ENCODE peak calls at places on chromosomes 2 and 18, in five cellular contexts. L is sigmoid colon, Z is transverse colon, H is ovary, J is A549. F is an unnamed sample.

GRCh38 chr2:157349949-157350510 is 24.4 kb upstream of the ERMN start:
- DNase-seq in L (no peak), Z (no peak), H (no peak), J (no peak), F (no peak)

GRCh38 chr18:12782521-12782920 is 79.7 kb downstream of the PSMG2 start:
- DNase-seq in L (no peak), Z (no peak), H (no peak), J (no peak), F (no peak)

GRCh38 chr2:8119782-8120551 is 561.9 kb upstream of the ID2 start:
- DNase-seq in L (no peak), Z (peak; percentile 27), H (no peak), J (no peak), F (no peak)

GRCh38 chr18:61893304-61893970 is 630 bp upstream of the RNF152 start:
- DNase-seq in L (peak; percentile 71), Z (peak; percentile 55), H (peak; percentile 79), J (peak; percentile 13), F (peak; percentile 91)

GRCh38 chr2:73418343-73418742 is 32.7 kb downstream of the ALMS1 start:
- DNase-seq in L (peak; percentile 88), Z (peak; percentile 31), H (peak; percentile 87), J (no peak), F (no peak)

GRCh38 chr2:239433777-239434396 is 33.1 kb upstream of the HDAC4 start:
- DNase-seq in L (no peak), Z (no peak), H (no peak), J (no peak), F (peak; percentile 14)

GRCh38 chr2:119678021-119678656 is 862 bp upstream of the TMEM177 start:
- DNase-seq in L (no peak), Z (peak; percentile 57), H (no peak), J (no peak), F (no peak)

GRCh38 chr18:22088976-22089375 is 80.4 kb upstream of the GATA6 start:
- DNase-seq in L (no peak), Z (no peak), H (no peak), J (no peak), F (no peak)

GRCh38 chr2:184598313-184599053 is at the start of gene ZNF804A:
- DNase-seq in L (peak; percentile 64), Z (peak; percentile 53), H (peak; percentile 41), J (peak; percentile 12), F (no peak)

GRCh38 chr2:16063955-16064633 is 123.7 kb downstream of the MYCN start:
- DNase-seq in L (no peak), Z (no peak), H (no peak), J (no peak), F (no peak)

GRCh38 chr2:42504364-42505230 is 10.8 kb upstream of the KCNG3 start:
- DNase-seq in L (peak; percentile 37), Z (no peak), H (no peak), J (no peak), F (no peak)
- TF ChIP-seq EP300 in L (no peak), Z (no peak), H (no peak), J (no peak), F (no peak)

DNA sequence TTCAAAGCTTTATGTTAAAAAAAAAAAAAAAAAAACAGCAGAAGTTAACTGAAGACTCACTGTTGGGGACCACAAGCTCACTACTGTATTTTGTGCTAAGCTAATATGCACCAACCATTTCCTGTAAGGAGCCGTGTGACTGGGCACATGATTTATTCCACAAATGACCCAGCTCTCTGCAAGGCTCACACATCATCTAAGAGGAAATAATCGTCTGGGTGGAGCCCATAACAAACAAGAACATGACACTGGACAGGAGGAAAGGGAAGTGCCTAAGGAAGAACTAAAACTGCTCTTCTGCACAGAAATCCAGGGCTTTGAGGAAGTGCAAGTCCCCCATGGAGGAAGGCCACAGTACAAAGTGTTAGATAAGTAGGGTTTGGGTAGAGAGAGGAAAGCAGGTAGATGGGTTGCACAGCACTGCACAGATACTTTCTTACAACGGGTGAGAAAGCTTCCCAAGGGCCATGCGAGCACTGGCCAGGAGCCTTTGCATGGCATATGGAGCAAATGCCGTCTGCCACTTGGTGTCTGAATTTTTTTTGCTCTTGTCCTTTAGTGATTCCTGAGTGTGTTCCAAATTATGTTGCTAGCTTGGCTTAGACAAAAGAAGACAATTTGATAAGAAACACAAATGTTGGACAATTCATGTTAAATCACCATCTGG is 24.5 kb downstream of the NFE2L2 start:
- DNase-seq in L (peak; percentile 67), Z (peak; percentile 62), H (no peak), J (no peak), F (no peak)
- H3K4me1 ChIP-seq in L (no peaks in the 10 kb centered on the region), Z (peaks cover 42% of the 10 kb centered on the region), H (peaks cover 36% of the 10 kb centered on the region), J (peaks cover 81% of the 10 kb centered on the region), F (peaks cover 100% of the 10 kb centered on the region)

DNA sequence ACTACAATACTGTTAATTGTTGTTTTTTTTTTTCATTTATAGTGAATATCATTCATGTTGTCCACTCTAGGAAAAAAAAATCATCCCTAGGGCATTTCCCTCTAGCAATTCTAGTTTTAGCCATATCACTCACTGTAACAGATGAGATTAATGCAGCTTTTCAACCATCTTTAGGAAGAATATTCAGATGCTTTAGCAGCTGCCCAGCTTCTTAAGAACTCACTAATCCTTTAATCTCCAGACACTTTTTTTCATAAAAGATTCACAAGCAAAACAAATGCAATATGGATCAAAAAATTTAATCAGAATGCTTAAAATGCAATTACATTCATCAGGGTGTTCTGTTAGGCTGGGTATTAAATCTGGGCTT is 692.6 kb downstream of the ERBB4 start:
- DNase-seq in L (no peak), Z (no peak), H (no peak), J (no peak), F (no peak)
- H3K27ac ChIP-seq in L (no peak overlapping the region), Z (no peak overlapping the region), H (no peak overlapping the region), J (no peak overlapping the region), F (no peak overlapping the region)

DNA sequence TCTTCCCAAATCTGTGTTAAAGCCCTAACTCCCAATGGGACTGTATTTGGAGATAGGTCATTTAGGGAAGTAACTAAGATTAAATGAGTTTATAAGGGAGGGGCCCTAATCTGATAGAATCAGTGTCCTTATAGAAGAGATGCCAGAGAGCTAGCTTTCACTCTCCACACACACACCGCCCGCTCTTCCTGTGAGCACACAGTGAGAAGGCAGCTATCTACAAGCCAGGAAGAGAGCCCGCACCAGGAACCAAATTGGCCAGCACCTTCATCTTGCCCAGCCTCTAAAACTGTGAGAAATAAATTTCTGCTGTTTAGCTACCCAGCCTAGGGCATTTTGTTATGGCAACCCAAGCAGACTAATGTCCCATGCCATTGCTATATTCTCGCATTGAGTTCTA is 125.2 kb downstream of the RTN4 start:
- DNase-seq in L (no peak), Z (no peak), H (no peak), J (no peak), F (no peak)
- TF ChIP-seq EP300 in L (no peak), Z (no peak), H (no peak), J (no peak), F (no peak)

GRCh38 chr2:237895544-237896506 is 36.4 kb downstream of the RAMP1 start:
- DNase-seq in L (peak; percentile 95), Z (peak; percentile 33), H (peak; percentile 33), J (no peak), F (no peak)
- H3K4me1 ChIP-seq in L (no peaks in the 10 kb centered on the region), Z (peaks cover 18% of the 10 kb centered on the region), H (no peaks in the 10 kb centered on the region), J (no peaks in the 10 kb centered on the region), F (peaks cover 76% of the 10 kb centered on the region)

GRCh38 chr2:67290451-67290991 is 106.6 kb upstream of the ETAA1 start:
- DNase-seq in L (no peak), Z (no peak), H (no peak), J (no peak), F (no peak)
- H3K27ac ChIP-seq in L (no peak overlapping the region), Z (no peak overlapping the region), H (no peak overlapping the region), J (peak overlapping the region; percentile 70), F (no peak overlapping the region)

GRCh38 chr2:101479328-101479727 is 4.4 kb upstream of the RFX8 start:
- DNase-seq in L (no peak), Z (no peak), H (no peak), J (no peak), F (no peak)
- TF ChIP-seq EP300 in L (no peak), Z (no peak), H (no peak), J (no peak), F (no peak)

GRCh38 chr2:230411484-230412368 is 4.3 kb upstream of the SP100 start:
- DNase-seq in L (peak; percentile 80), Z (peak; percentile 73), H (peak; percentile 78), J (peak; percentile 70), F (peak; percentile 92)
- H3K4me1 ChIP-seq in L (no peaks in the 10 kb centered on the region), Z (peaks cover 7% of the 10 kb centered on the region), H (peaks cover 5% of the 10 kb centered on the region), J (peaks cover 7% of the 10 kb centered on the region), F (peaks cover 46% of the 10 kb centered on the region)

F was measured in esophagus muscularis mucosa.